ENCODE peak calls at places on chromosomes 16 and 17, in five cellular contexts. U is cardiac muscle cell, Y is fibroblast of mammary gland, G is body of pancreas, O is heart right ventricle. A is an unnamed sample.

GRCh38 chr16:82867425-82867824 is 240.7 kb downstream of the CDH13 start:
- DNase-seq in U (no peak), Y (peak), G (no peak), O (no peak), A (no peak)

GRCh38 chr17:13160281-13160680 is 142.5 kb upstream of the ELAC2 start:
- DNase-seq in U (no peak), Y (no peak), G (no peak), O (no peak), A (no peak)

GRCh38 chr16:228151-228855 is 946 bp downstream of the LUC7L start:
- DNase-seq in U (no peak), Y (no peak), G (no peak), O (no peak), A (no peak)

GRCh38 chr17:38320482-38320881 is 23.3 kb downstream of the GPR179 start:
- DNase-seq in U (no peak), Y (no peak), G (no peak), O (no peak), A (no peak)

GRCh38 chr16:67339453-67339852 is 12.8 kb downstream of the LRRC36 start:
- DNase-seq in U (peak), Y (peak), G (no peak), O (no peak), A (no peak)

GRCh38 chr16:77282345-77282744 is 83.1 kb downstream of the SYCE1L start:
- DNase-seq in U (no peak), Y (no peak), G (no peak), O (no peak), A (no peak)

GRCh38 chr17:80855968-80856862 is 135.4 kb upstream of the CHMP6 start:
- DNase-seq in U (peak), Y (peak), G (peak), O (peak), A (no peak)

GRCh38 chr17:36144014-36144413 is 32.4 kb downstream of the TBC1D3B start:
- DNase-seq in U (no peak), Y (no peak), G (no peak), O (no peak), A (no peak)

GRCh38 chr17:1108810-1109605 is 70.8 kb downstream of the ABR start:
- DNase-seq in U (peak), Y (peak), G (peak), O (peak), A (no peak)

GRCh38 chr17:45374501-45374900 is 57.7 kb upstream of the MAP3K14 start:
- DNase-seq in U (no peak), Y (no peak), G (no peak), O (no peak), A (no peak)

GRCh38 chr17:4810696-4811289 is 3.8 kb downstream of the PLD2 start:
- DNase-seq in U (no peak), Y (no peak), G (no peak), O (no peak), A (no peak)

GRCh38 chr17:82603981-82604448 is 44.2 kb downstream of the WDR45B start:
- DNase-seq in U (peak), Y (peak), G (peak), O (peak), A (no peak)

GRCh38 chr17:76473541-76473985 is 6.2 kb downstream of the AANAT start:
- DNase-seq in U (no peak), Y (no peak), G (no peak), O (no peak), A (no peak)

GRCh38 chr16:65740716-65741115 is 618.9 kb upstream of the CDH11 start:
- DNase-seq in U (peak), Y (peak), G (no peak), O (no peak), A (no peak)

GRCh38 chr16:49663081-49664057 is 192.5 kb downstream of the ZNF423 start:
- DNase-seq in U (peak), Y (no peak), G (no peak), O (peak), A (no peak)

GRCh38 chr16:67216612-67217490 is 10.1 kb upstream of the TMEM208 start:
- DNase-seq in U (peak), Y (no peak), G (peak), O (peak), A (no peak)

GRCh38 chr16:80997139-80997798 is 9.4 kb downstream of the CMC2 start:
- DNase-seq in U (peak), Y (peak), G (peak), O (no peak), A (no peak)

GRCh38 chr17:65385726-65386125 is 175.7 kb downstream of the AXIN2 start:
- DNase-seq in U (no peak), Y (no peak), G (no peak), O (no peak), A (no peak)

GRCh38 chr16:23607740-23608139 is 11.6 kb upstream of the NDUFAB1 start:
- DNase-seq in U (peak), Y (peak), G (no peak), O (no peak), A (no peak)

GRCh38 chr17:82876602-82877391 is 37.0 kb upstream of the ZNF750 start:
- DNase-seq in U (peak), Y (peak), G (peak), O (peak), A (no peak)

GRCh38 chr16:265711-266110 is 10.0 kb downstream of the RGS11 start:
- DNase-seq in U (no peak), Y (no peak), G (no peak), O (no peak), A (no peak)

GRCh38 chr16:23509441-23509754 is 896 bp downstream of the GGA2 start:
- DNase-seq in U (no peak), Y (no peak), G (no peak), O (no peak), A (no peak)

GRCh38 chr17:48878920-48879898 is 13.4 kb upstream of the ATP5MC1 start:
- DNase-seq in U (peak), Y (peak), G (peak), O (peak), A (peak)

GRCh38 chr17:79280010-79280409 is 205.4 kb downstream of the ENGASE start:
- DNase-seq in U (no peak), Y (no peak), G (no peak), O (no peak), A (no peak)

GRCh38 chr16:18800674-18801196 is 614 bp downstream of the ARL6IP1 start:
- DNase-seq in U (peak), Y (peak), G (no peak), O (no peak), A (no peak)

GRCh38 chr16:69314534-69314933 is 3.4 kb downstream of the VPS4A start:
- DNase-seq in U (no peak), Y (no peak), G (no peak), O (no peak), A (no peak)

GRCh38 chr17:40317345-40317873 is 8.4 kb downstream of the RARA start:
- DNase-seq in U (peak), Y (peak), G (peak), O (peak), A (no peak)

GRCh38 chr17:73166731-73167581 is 2.1 kb downstream of the SSTR2 start:
- DNase-seq in U (no peak), Y (no peak), G (no peak), O (no peak), A (no peak)

DNA sequence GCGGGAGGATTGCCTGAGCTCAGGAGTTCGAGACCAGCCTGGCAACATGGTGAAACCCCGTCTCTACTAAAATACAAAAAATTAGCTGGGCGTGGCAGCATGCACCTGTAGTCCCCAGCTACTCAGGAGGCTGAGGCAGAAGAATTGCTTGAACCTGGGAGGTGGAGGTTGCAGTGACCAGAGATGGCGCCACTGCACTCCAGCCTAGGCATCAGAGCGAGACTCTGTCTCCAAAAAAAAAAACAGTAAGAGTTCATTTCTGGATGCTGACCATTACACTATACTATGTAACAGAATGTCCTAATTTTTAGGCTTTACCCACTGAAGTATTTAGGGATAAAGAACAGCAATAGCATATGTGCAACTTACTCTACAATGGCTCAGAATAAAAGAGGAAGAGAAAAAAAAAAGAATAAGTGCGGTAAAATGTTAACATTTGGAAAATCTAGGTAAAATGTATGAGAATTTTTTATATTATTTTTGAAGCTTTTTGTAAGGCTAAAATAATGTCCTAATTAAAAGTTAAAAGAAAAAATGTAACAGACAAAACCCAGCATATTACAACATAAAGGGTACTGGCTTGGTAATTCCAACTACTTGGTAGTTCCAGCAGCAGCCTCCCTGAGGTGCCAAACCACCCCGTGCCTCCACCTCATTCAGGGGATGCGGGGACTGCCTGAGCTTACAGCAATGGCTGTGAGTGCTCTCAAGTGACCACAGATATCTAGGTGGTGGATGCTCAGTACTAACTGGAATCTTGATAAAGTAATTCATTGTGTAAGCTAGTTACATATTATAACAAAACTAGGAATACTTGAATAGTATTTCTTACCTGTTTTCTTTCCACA is 10.9 kb downstream of the COPS3 start:
- DNase-seq in U (no peak), Y (peak), G (no peak), O (no peak), A (no peak)
- TF ChIP-seq CTCF in U (peak), Y (peak), G (no peak), O (no peak), A (no peak)

DNA sequence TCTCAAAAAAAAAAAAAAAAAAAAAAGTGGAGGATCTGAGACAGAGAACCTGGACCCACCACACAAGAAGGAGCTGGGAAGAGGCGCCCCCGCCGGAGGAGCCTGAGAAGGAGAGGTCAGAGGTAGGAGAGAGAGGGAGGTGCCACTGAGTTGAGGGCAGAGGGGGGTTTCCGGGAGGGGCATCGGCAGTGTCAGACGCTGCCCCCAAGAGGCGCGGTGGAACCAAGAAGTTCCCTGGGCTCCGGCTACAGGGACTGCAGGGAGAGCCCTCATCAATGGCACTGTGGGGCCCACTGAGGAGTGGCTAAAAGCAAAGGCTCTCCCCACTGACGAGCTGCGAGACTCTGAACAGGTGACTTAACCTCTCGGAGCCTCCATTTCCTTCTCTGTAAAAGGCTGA is 4.2 kb downstream of the CCDC42 start:
- DNase-seq in U (no peak), Y (no peak), G (no peak), O (no peak), A (no peak)
- TF ChIP-seq CTCF in U (no peak), Y (no peak), G (no peak), O (no peak), A (no peak)

GRCh38 chr17:31446195-31446967 is 54.9 kb downstream of the RAB11FIP4 start:
- DNase-seq in U (no peak), Y (no peak), G (no peak), O (no peak), A (no peak)
- TF ChIP-seq CTCF in U (no peak), Y (peak), G (peak), O (no peak), A (peak)

DNA sequence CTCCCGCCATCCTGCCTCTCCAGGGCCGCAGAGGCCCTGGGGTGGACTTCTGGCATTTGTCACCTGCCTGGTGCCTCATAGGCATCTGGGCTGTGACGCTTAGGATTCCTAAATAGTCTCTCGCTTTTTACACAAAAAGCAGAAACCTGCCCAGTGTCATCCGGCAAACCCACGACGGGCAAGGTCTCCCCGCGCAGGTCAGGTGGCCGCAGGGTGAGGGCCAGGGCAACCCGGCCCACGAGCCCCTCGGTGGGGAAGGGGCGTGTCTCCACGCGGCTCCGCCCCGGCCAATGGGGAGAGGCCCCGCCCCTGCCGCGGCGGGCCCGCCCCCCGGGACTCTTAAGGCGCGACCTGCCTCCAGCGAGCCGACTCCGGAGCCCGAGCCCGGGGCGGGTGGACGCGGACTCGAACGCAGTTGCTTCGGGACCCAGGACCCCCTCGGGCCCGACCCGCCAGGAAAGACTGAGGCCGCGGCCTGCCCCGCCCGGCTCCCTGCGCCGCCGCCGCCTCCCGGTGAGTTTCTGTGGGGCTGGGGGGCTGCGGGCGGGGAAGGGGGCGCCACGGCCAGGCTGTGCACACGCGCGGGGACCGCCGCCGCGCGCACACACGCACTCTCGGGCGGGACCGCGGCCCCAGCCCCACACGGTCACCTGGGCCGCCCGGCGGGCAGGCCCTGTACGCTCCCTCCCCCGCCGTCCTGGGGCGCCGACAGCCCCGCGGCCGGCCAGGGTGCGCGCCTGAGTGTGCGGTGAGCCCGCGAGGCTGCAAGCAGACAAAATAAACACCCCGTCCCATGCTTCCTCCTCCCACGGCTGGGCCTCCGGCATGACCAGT is at the start of gene VASN:
- DNase-seq in U (peak), Y (peak), G (peak), O (peak), A (peak)
- TF ChIP-seq CTCF in U (no peak), Y (no peak), G (no peak), O (no peak), A (no peak)

DNA sequence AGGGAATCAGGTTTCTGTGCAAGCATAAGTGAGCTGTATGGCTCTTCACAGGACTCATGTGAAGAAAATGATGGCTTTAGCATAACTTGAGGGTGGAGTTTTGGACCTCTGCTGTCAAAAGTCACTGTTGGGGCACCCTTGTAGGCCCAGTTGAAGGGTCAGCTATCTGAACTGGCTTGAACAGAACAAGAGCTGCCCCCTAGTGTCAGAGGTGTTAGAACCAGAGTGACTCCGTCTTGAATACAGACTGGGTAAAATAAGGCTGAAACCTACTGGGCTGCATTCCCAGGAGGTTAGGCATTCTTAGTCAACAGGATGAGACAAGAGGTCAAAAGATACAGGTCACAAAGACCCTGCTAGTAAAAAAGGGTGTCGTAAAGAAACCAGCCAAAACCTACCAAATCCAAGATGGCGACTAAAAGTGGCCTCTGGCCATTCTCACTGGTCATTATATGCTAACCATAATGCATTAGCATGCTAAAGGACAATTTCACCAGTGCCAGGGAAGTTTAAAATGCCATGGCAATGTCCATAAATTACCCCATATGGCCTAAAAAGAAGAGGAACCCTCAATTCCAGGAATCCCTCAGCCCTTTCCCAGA is 484.0 kb upstream of the ERCC4 start:
- DNase-seq in U (no peak), Y (peak), G (no peak), O (no peak), A (no peak)
- TF ChIP-seq CTCF in U (no peak), Y (no peak), G (no peak), O (no peak), A (peak)

GRCh38 chr17:32112416-32112815 is 29.9 kb upstream of the RHOT1 start:
- DNase-seq in U (no peak), Y (no peak), G (no peak), O (no peak), A (no peak)
- TF ChIP-seq CTCF in U (no peak), Y (no peak), G (no peak), O (no peak), A (no peak)

A was measured in D721Med.